ENCODE peak calls at places on chromosomes 2 and 18, in seven cellular contexts. One of them, this sample, is unnamed.

GRCh38 chr2:133885847-133886246 is 317.6 kb upstream of the NCKAP5 start:
- DNase-seq in iPS-NIHi11: peak
- DNase-seq in GM04504: no peak
- DNase-seq in hepatic stellate cell: peak
- DNase-seq in DMS53: no peak
- DNase-seq in activated gamma-delta T cell treated with Interleukin-2 at 50 U/mL for 16 hours: no peak
- DNase-seq in stimulated activated naive CD8-positive, alpha-beta T cell treated with anti-CD3 and anti-CD28 coated beads, Interleukin-15, amount 100 ng/mL, for 72 hours: no peak
- DNase-seq in this sample: no peak

GRCh38 chr2:206004004-206004693 is 81.8 kb downstream of the INO80D start:
- DNase-seq in iPS-NIHi11: peak
- DNase-seq in hepatic stellate cell: no peak
- DNase-seq in GM04504: no peak
- DNase-seq in activated gamma-delta T cell treated with Interleukin-2 at 50 U/mL for 16 hours: no peak
- DNase-seq in DMS53: peak
- DNase-seq in stimulated activated naive CD8-positive, alpha-beta T cell treated with anti-CD3 and anti-CD28 coated beads, Interleukin-15, amount 100 ng/mL, for 72 hours: no peak
- DNase-seq in this sample: no peak

GRCh38 chr18:28890796-28891195 is 713.9 kb upstream of the CDH2 start:
- DNase-seq in stimulated activated naive CD8-positive, alpha-beta T cell treated with anti-CD3 and anti-CD28 coated beads, Interleukin-15, amount 100 ng/mL, for 72 hours: no peak
- DNase-seq in GM04504: no peak
- DNase-seq in hepatic stellate cell: no peak
- DNase-seq in activated gamma-delta T cell treated with Interleukin-2 at 50 U/mL for 16 hours: no peak
- DNase-seq in DMS53: no peak
- DNase-seq in iPS-NIHi11: no peak
- DNase-seq in this sample: no peak

GRCh38 chr2:66433945-66434678 is 813 bp upstream of the MEIS1 start:
- DNase-seq in GM04504: no peak
- DNase-seq in hepatic stellate cell: peak
- DNase-seq in DMS53: peak
- DNase-seq in activated gamma-delta T cell treated with Interleukin-2 at 50 U/mL for 16 hours: no peak
- DNase-seq in iPS-NIHi11: no peak
- DNase-seq in stimulated activated naive CD8-positive, alpha-beta T cell treated with anti-CD3 and anti-CD28 coated beads, Interleukin-15, amount 100 ng/mL, for 72 hours: peak
- DNase-seq in this sample: no peak

GRCh38 chr2:98750593-98751282 is 19.8 kb upstream of the MGAT4A start:
- DNase-seq in activated gamma-delta T cell treated with Interleukin-2 at 50 U/mL for 16 hours: no peak
- DNase-seq in iPS-NIHi11: no peak
- DNase-seq in stimulated activated naive CD8-positive, alpha-beta T cell treated with anti-CD3 and anti-CD28 coated beads, Interleukin-15, amount 100 ng/mL, for 72 hours: no peak
- DNase-seq in hepatic stellate cell: no peak
- DNase-seq in GM04504: no peak
- DNase-seq in DMS53: no peak
- DNase-seq in this sample: no peak

GRCh38 chr2:47339745-47340541 is 63.0 kb upstream of the MSH2 start:
- DNase-seq in GM04504: no peak
- DNase-seq in iPS-NIHi11: no peak
- DNase-seq in activated gamma-delta T cell treated with Interleukin-2 at 50 U/mL for 16 hours: no peak
- DNase-seq in DMS53: peak
- DNase-seq in hepatic stellate cell: no peak
- DNase-seq in stimulated activated naive CD8-positive, alpha-beta T cell treated with anti-CD3 and anti-CD28 coated beads, Interleukin-15, amount 100 ng/mL, for 72 hours: no peak
- DNase-seq in this sample: no peak

GRCh38 chr18:23740105-23740830 is 51.0 kb downstream of the LAMA3 start:
- DNase-seq in iPS-NIHi11: no peak
- DNase-seq in stimulated activated naive CD8-positive, alpha-beta T cell treated with anti-CD3 and anti-CD28 coated beads, Interleukin-15, amount 100 ng/mL, for 72 hours: no peak
- DNase-seq in GM04504: peak
- DNase-seq in hepatic stellate cell: no peak
- DNase-seq in activated gamma-delta T cell treated with Interleukin-2 at 50 U/mL for 16 hours: no peak
- DNase-seq in DMS53: no peak
- DNase-seq in this sample: no peak

GRCh38 chr2:232770207-232770606 is 6.2 kb downstream of the KCNJ13 start:
- DNase-seq in GM04504: no peak
- DNase-seq in activated gamma-delta T cell treated with Interleukin-2 at 50 U/mL for 16 hours: no peak
- DNase-seq in iPS-NIHi11: no peak
- DNase-seq in hepatic stellate cell: no peak
- DNase-seq in DMS53: no peak
- DNase-seq in stimulated activated naive CD8-positive, alpha-beta T cell treated with anti-CD3 and anti-CD28 coated beads, Interleukin-15, amount 100 ng/mL, for 72 hours: no peak
- DNase-seq in this sample: no peak

GRCh38 chr2:73939419-73939818 is 12.7 kb downstream of the DGUOK start:
- DNase-seq in iPS-NIHi11: peak
- DNase-seq in activated gamma-delta T cell treated with Interleukin-2 at 50 U/mL for 16 hours: no peak
- DNase-seq in DMS53: peak
- DNase-seq in GM04504: peak
- DNase-seq in stimulated activated naive CD8-positive, alpha-beta T cell treated with anti-CD3 and anti-CD28 coated beads, Interleukin-15, amount 100 ng/mL, for 72 hours: no peak
- DNase-seq in hepatic stellate cell: peak
- DNase-seq in this sample: no peak

GRCh38 chr2:232502901-232503791 is 15.5 kb upstream of the ECEL1 start:
- DNase-seq in GM04504: no peak
- DNase-seq in iPS-NIHi11: peak
- DNase-seq in DMS53: peak
- DNase-seq in stimulated activated naive CD8-positive, alpha-beta T cell treated with anti-CD3 and anti-CD28 coated beads, Interleukin-15, amount 100 ng/mL, for 72 hours: peak
- DNase-seq in activated gamma-delta T cell treated with Interleukin-2 at 50 U/mL for 16 hours: no peak
- DNase-seq in hepatic stellate cell: no peak
- DNase-seq in this sample: no peak

GRCh38 chr2:239241431-239241830 is 159.4 kb downstream of the HDAC4 start:
- DNase-seq in activated gamma-delta T cell treated with Interleukin-2 at 50 U/mL for 16 hours: no peak
- DNase-seq in iPS-NIHi11: no peak
- DNase-seq in hepatic stellate cell: no peak
- DNase-seq in stimulated activated naive CD8-positive, alpha-beta T cell treated with anti-CD3 and anti-CD28 coated beads, Interleukin-15, amount 100 ng/mL, for 72 hours: no peak
- DNase-seq in GM04504: no peak
- DNase-seq in DMS53: no peak
- DNase-seq in this sample: no peak

GRCh38 chr2:762646-763045 is 85.4 kb upstream of the TMEM18 start:
- DNase-seq in DMS53: no peak
- DNase-seq in iPS-NIHi11: no peak
- DNase-seq in GM04504: no peak
- DNase-seq in stimulated activated naive CD8-positive, alpha-beta T cell treated with anti-CD3 and anti-CD28 coated beads, Interleukin-15, amount 100 ng/mL, for 72 hours: no peak
- DNase-seq in activated gamma-delta T cell treated with Interleukin-2 at 50 U/mL for 16 hours: no peak
- DNase-seq in hepatic stellate cell: no peak
- DNase-seq in this sample: no peak

GRCh38 chr2:1510184-1510583 is 96.9 kb downstream of the TPO start:
- DNase-seq in GM04504: no peak
- DNase-seq in activated gamma-delta T cell treated with Interleukin-2 at 50 U/mL for 16 hours: no peak
- DNase-seq in stimulated activated naive CD8-positive, alpha-beta T cell treated with anti-CD3 and anti-CD28 coated beads, Interleukin-15, amount 100 ng/mL, for 72 hours: no peak
- DNase-seq in hepatic stellate cell: no peak
- DNase-seq in DMS53: no peak
- DNase-seq in iPS-NIHi11: no peak
- DNase-seq in this sample: no peak

GRCh38 chr2:42964444-42965081 is 172.2 kb upstream of the HAAO start:
- DNase-seq in iPS-NIHi11: no peak
- DNase-seq in activated gamma-delta T cell treated with Interleukin-2 at 50 U/mL for 16 hours: no peak
- DNase-seq in GM04504: peak
- DNase-seq in DMS53: no peak
- DNase-seq in stimulated activated naive CD8-positive, alpha-beta T cell treated with anti-CD3 and anti-CD28 coated beads, Interleukin-15, amount 100 ng/mL, for 72 hours: no peak
- DNase-seq in hepatic stellate cell: peak
- DNase-seq in this sample: no peak

GRCh38 chr2:2747797-2748301 is 416.8 kb upstream of the MYT1L start:
- DNase-seq in GM04504: no peak
- DNase-seq in activated gamma-delta T cell treated with Interleukin-2 at 50 U/mL for 16 hours: no peak
- DNase-seq in DMS53: no peak
- DNase-seq in iPS-NIHi11: no peak
- DNase-seq in stimulated activated naive CD8-positive, alpha-beta T cell treated with anti-CD3 and anti-CD28 coated beads, Interleukin-15, amount 100 ng/mL, for 72 hours: no peak
- DNase-seq in hepatic stellate cell: no peak
- DNase-seq in this sample: no peak

GRCh38 chr2:31032475-31032874 is 105.8 kb downstream of the GALNT14 start:
- DNase-seq in DMS53: no peak
- DNase-seq in GM04504: no peak
- DNase-seq in hepatic stellate cell: no peak
- DNase-seq in iPS-NIHi11: no peak
- DNase-seq in activated gamma-delta T cell treated with Interleukin-2 at 50 U/mL for 16 hours: no peak
- DNase-seq in stimulated activated naive CD8-positive, alpha-beta T cell treated with anti-CD3 and anti-CD28 coated beads, Interleukin-15, amount 100 ng/mL, for 72 hours: no peak
- DNase-seq in this sample: no peak

This sample was measured in activated naive CD8-positive, alpha-beta T cell treated with anti-CD3 and anti-CD28 coated beads, Interleukin-2, amount 50 U/mL, for 16 hours.